ENCODE peak calls at places on chromosomes 7 and 10, in seven cellular contexts. C, J, P, Q, N, X and G are unnamed samples.

GRCh38 chr10:102859911-102860310 is 5.9 kb downstream of the BORCS7 start:
- DNase-seq in C (no peak), J (no peak), P (no peak), Q (no peak), N (no peak), X (no peak), G (no peak)

GRCh38 chr10:94320285-94320914 is 42.3 kb downstream of the NOC3L start:
- DNase-seq in C (peak; percentile 65), J (peak; percentile 70), P (peak; percentile 1), Q (peak; percentile 3), N (peak; percentile 85), X (peak; percentile 61), G (peak; percentile 52)

GRCh38 chr7:50491943-50492342 is 41.8 kb upstream of the FIGNL1 start:
- DNase-seq in C (no peak), J (no peak), P (no peak), Q (no peak), N (no peak), X (no peak), G (no peak)

GRCh38 chr7:71612892-71613291 is 480.9 kb downstream of the GALNT17 start:
- DNase-seq in C (peak; percentile 65), J (no peak), P (no peak), Q (no peak), N (no peak), X (no peak), G (no peak)

GRCh38 chr10:25050402-25050801 is 34.0 kb downstream of the THNSL1 start:
- DNase-seq in C (peak; percentile 11), J (peak; percentile 5), P (no peak), Q (no peak), N (no peak), X (no peak), G (no peak)

GRCh38 chr10:11555556-11555955 is 55.9 kb downstream of the USP6NL start:
- DNase-seq in C (no peak), J (no peak), P (no peak), Q (no peak), N (no peak), X (no peak), G (no peak)

GRCh38 chr10:100746413-100746931 is 1.1 kb downstream of the PAX2 start:
- DNase-seq in C (no peak), J (no peak), P (no peak), Q (no peak), N (no peak), X (no peak), G (no peak)

GRCh38 chr7:97215556-97215955 is 98.1 kb downstream of the SDHAF3 start:
- DNase-seq in C (no peak), J (no peak), P (no peak), Q (no peak), N (no peak), X (no peak), G (no peak)

GRCh38 chr10:29830526-29831512 is 196.0 kb upstream of the SVIL start:
- DNase-seq in C (no peak), J (no peak), P (no peak), Q (no peak), N (no peak), X (no peak), G (peak; percentile 6)

GRCh38 chr7:77331938-77332695 is 84.0 kb downstream of the GSAP start:
- DNase-seq in C (peak; percentile 95), J (peak; percentile 93), P (peak; percentile 76), Q (no peak), N (peak; percentile 67), X (no peak), G (peak; percentile 92)

GRCh38 chr7:152587366-152587765 is 88.6 kb downstream of the XRCC2 start:
- DNase-seq in C (no peak), J (peak; percentile 20), P (no peak), Q (no peak), N (no peak), X (no peak), G (no peak)

GRCh38 chr7:108181073-108181985 is 51.2 kb upstream of the LAMB4 start:
- DNase-seq in C (peak; percentile 73), J (peak; percentile 76), P (peak; percentile 66), Q (no peak), N (no peak), X (no peak), G (peak; percentile 67)

GRCh38 chr7:18497082-18497481 is 1.5 kb downstream of the HDAC9 start:
- DNase-seq in C (no peak), J (no peak), P (no peak), Q (no peak), N (no peak), X (no peak), G (no peak)

GRCh38 chr10:125014086-125014830 is 72.3 kb downstream of the ZRANB1 start:
- DNase-seq in C (no peak), J (no peak), P (no peak), Q (no peak), N (no peak), X (no peak), G (no peak)

GRCh38 chr7:138460176-138460648 is at the start of gene TRIM24:
- DNase-seq in C (no peak), J (peak; percentile 99), P (peak; percentile 98), Q (no peak), N (peak; percentile 93), X (no peak), G (peak; percentile 96)

GRCh38 chr10:51063659-51064535 is 10.4 kb upstream of the PRKG1 start:
- DNase-seq in C (peak; percentile 77), J (peak; percentile 78), P (no peak), Q (no peak), N (no peak), X (no peak), G (peak; percentile 77)

GRCh38 chr7:7183061-7183832 is 903 bp downstream of the C1GALT1 start:
- DNase-seq in C (peak; percentile 19), J (peak; percentile 33), P (peak; percentile 19), Q (peak; percentile 32), N (peak; percentile 75), X (peak; percentile 16), G (no peak)

GRCh38 chr10:1243486-1244182 is 187.4 kb downstream of the WDR37 start:
- DNase-seq in C (no peak), J (no peak), P (no peak), Q (no peak), N (no peak), X (no peak), G (no peak)